ENCODE peak calls at places on chromosome 9, in five cellular contexts. T, J, O, I and E are unnamed samples.

GRCh38 chr9:27183701-27184100 is 74.7 kb downstream of the TEK start:
- DNase-seq in T (no peak), J (no peak), O (no peak), I (no peak), E (no peak)

GRCh38 chr9:129550199-129550839 is 70.6 kb downstream of the C9orf50 start:
- DNase-seq in T (no peak), J (peak; percentile 64), O (peak; percentile 74), I (no peak), E (peak; percentile 51)

GRCh38 chr9:70043285-70043684 is 363 bp upstream of the MAMDC2 start:
- DNase-seq in T (no peak), J (no peak), O (no peak), I (no peak), E (no peak)

GRCh38 chr9:116555556-116556180 is 131.4 kb upstream of the TRIM32 start:
- DNase-seq in T (no peak), J (no peak), O (no peak), I (no peak), E (no peak)

GRCh38 chr9:87640385-87640795 is 85.5 kb upstream of the CTSL start:
- DNase-seq in T (no peak), J (no peak), O (no peak), I (no peak), E (no peak)

GRCh38 chr9:98991981-98992884 is 48.5 kb downstream of the COL15A1 start:
- DNase-seq in T (no peak), J (no peak), O (no peak), I (no peak), E (no peak)

GRCh38 chr9:104080983-104081382 is 13.1 kb upstream of the SMC2 start:
- DNase-seq in T (no peak), J (no peak), O (no peak), I (no peak), E (no peak)

GRCh38 chr9:70080481-70081119 is 37.0 kb downstream of the MAMDC2 start:
- DNase-seq in T (no peak), J (no peak), O (no peak), I (no peak), E (no peak)

GRCh38 chr9:70108181-70108580 is 64.5 kb downstream of the MAMDC2 start:
- DNase-seq in T (no peak), J (no peak), O (no peak), I (no peak), E (no peak)

GRCh38 chr9:37675661-37676060 is 24.9 kb downstream of the FRMPD1 start:
- DNase-seq in T (no peak), J (peak; percentile 40), O (no peak), I (no peak), E (peak; percentile 38)

GRCh38 chr9:35490155-35490909 is 421 bp downstream of the RUSC2 start:
- DNase-seq in T (no peak), J (peak; percentile 8), O (peak; percentile 31), I (no peak), E (peak; percentile 31)

GRCh38 chr9:128169492-128169891 is 9.4 kb downstream of the BBLN start:
- DNase-seq in T (no peak), J (no peak), O (no peak), I (no peak), E (no peak)

GRCh38 chr9:125764198-125764597 is 17.0 kb downstream of the PBX3 start:
- DNase-seq in T (no peak), J (no peak), O (no peak), I (no peak), E (no peak)

GRCh38 chr9:21028476-21028875 is 3.0 kb downstream of the HACD4 start:
- DNase-seq in T (no peak), J (no peak), O (no peak), I (no peak), E (no peak)

GRCh38 chr9:116800074-116800473 is 113.0 kb downstream of the TRIM32 start:
- DNase-seq in T (no peak), J (no peak), O (no peak), I (no peak), E (no peak)

GRCh38 chr9:95102001-95102433 is 215.5 kb downstream of the FANCC start:
- DNase-seq in T (no peak), J (no peak), O (no peak), I (no peak), E (no peak)

GRCh38 chr9:36566813-36567217 is 5.9 kb upstream of the MELK start:
- DNase-seq in T (no peak), J (no peak), O (peak; percentile 58), I (no peak), E (peak; percentile 29)

GRCh38 chr9:134304306-134304705 is 21.9 kb upstream of the RXRA start:
- DNase-seq in T (no peak), J (no peak), O (no peak), I (no peak), E (no peak)

GRCh38 chr9:107119294-107119693 is 163.8 kb upstream of the RAD23B start:
- DNase-seq in T (no peak), J (no peak), O (no peak), I (no peak), E (no peak)

GRCh38 chr9:130588416-130588815 is 9.0 kb downstream of the FUBP3 start:
- DNase-seq in T (no peak), J (no peak), O (no peak), I (no peak), E (no peak)

GRCh38 chr9:86766912-86767311 is 180.4 kb downstream of the GAS1 start:
- DNase-seq in T (no peak), J (peak; percentile 11), O (no peak), I (no peak), E (no peak)

GRCh38 chr9:79408200-79408599 is 163.6 kb upstream of the TLE4 start:
- DNase-seq in T (no peak), J (no peak), O (no peak), I (no peak), E (no peak)

GRCh38 chr9:34690983-34691382 is at the start of gene CCL19:
- DNase-seq in T (no peak), J (no peak), O (no peak), I (no peak), E (no peak)

GRCh38 chr9:100449420-100449819 is 22.5 kb downstream of the MSANTD3 start:
- DNase-seq in T (no peak), J (no peak), O (no peak), I (peak; percentile 47), E (no peak)

GRCh38 chr9:69130456-69131441 is 43.3 kb upstream of the TJP2 start:
- DNase-seq in T (no peak), J (no peak), O (no peak), I (no peak), E (no peak)

GRCh38 chr9:35689601-35690446 is at the start of gene TPM2:
- DNase-seq in T (no peak), J (peak; percentile 73), O (no peak), I (peak; percentile 55), E (peak; percentile 75)